ENCODE peak calls at places on chromosomes 11 and 22, in four cellular contexts. A, Y, G and Q are unnamed samples.

GRCh38 chr11:68508425-68508824 is 47.9 kb downstream of the PPP6R3 start:
- DNase-seq in Y (no peak), A (no peak), G (no peak), Q (no peak)

GRCh38 chr11:27717801-27718229 is 17.6 kb upstream of the BDNF start:
- DNase-seq in Y (no peak), G (no peak), A (no peak), Q (no peak)

GRCh38 chr11:2825886-2826678 is 59.5 kb downstream of the CDKN1C start:
- DNase-seq in A (peak; percentile 94), Y (no peak), G (peak; percentile 86), Q (no peak)

GRCh38 chr11:61011950-61012830 is 40.7 kb downstream of the CD6 start:
- DNase-seq in G (peak; percentile 87), Y (no peak), A (no peak), Q (no peak)

GRCh38 chr22:31243339-31244043 is 31.4 kb downstream of the LIMK2 start:
- DNase-seq in A (no peak), Y (no peak), G (no peak), Q (no peak)

GRCh38 chr11:86802146-86802545 is 1.8 kb downstream of the PRSS23 start:
- DNase-seq in G (no peak), A (no peak), Y (no peak), Q (no peak)

GRCh38 chr11:114036958-114037357 is 22.6 kb upstream of the ZBTB16 start:
- DNase-seq in G (no peak), Y (no peak), A (no peak), Q (no peak)

GRCh38 chr11:27420217-27420616 is 52.4 kb downstream of the LGR4 start:
- DNase-seq in Y (no peak), G (no peak), A (no peak), Q (no peak)

GRCh38 chr22:43859621-43860020 is 2.7 kb downstream of the SULT4A1 start:
- DNase-seq in Y (no peak), G (no peak), A (peak; percentile 59), Q (no peak)

GRCh38 chr11:47408598-47409439 is 429 bp downstream of the SLC39A13 start:
- DNase-seq in G (no peak), A (no peak), Y (no peak), Q (no peak)

GRCh38 chr22:22348127-22348814 is 103.7 kb downstream of the VPREB1 start:
- DNase-seq in Y (no peak), G (no peak), A (no peak), Q (peak; percentile 67)

GRCh38 chr11:119782021-119782420 is 53.0 kb upstream of the NECTIN1 start:
- DNase-seq in Y (no peak), A (no peak), G (no peak), Q (no peak)

GRCh38 chr22:38860291-38861169 is 11.5 kb downstream of the CBX6 start:
- DNase-seq in G (no peak), A (no peak), Y (no peak), Q (peak; percentile 51)

GRCh38 chr11:13595166-13595565 is 73.3 kb upstream of the FAR1 start:
- DNase-seq in A (no peak), G (no peak), Y (no peak), Q (no peak)

GRCh38 chr11:47225552-47226137 is 10.9 kb downstream of the DDB2 start:
- DNase-seq in Y (no peak), G (no peak), A (no peak), Q (no peak)

GRCh38 chr22:46758867-46759290 is 3.6 kb upstream of the TBC1D22A start:
- DNase-seq in Y (no peak), G (peak; percentile 83), A (no peak), Q (peak; percentile 90)